ENCODE peak calls at places on chromosomes 3 and 15, in five cellular contexts. One of them, this sample, is unnamed.

GRCh38 chr3:98732239-98733054 is 30.7 kb upstream of the ST3GAL6 start:
- DNase-seq in C1 segment of cervical spinal cord: peak; percentile 80
- DNase-seq in activated naive CD4-positive, alpha-beta T cell: no peak
- DNase-seq in HT1080: peak; percentile 62
- DNase-seq in progenitor cell of endocrine pancreas: peak; percentile 52
- DNase-seq in this sample: peak; percentile 52

GRCh38 chr15:69086427-69087205 is 72.1 kb downstream of the NOX5 start:
- DNase-seq in C1 segment of cervical spinal cord: no peak
- DNase-seq in activated naive CD4-positive, alpha-beta T cell: no peak
- DNase-seq in HT1080: no peak
- DNase-seq in progenitor cell of endocrine pancreas: no peak
- DNase-seq in this sample: no peak

GRCh38 chr3:37310666-37311050 is 136.3 kb upstream of the LRRFIP2 start:
- DNase-seq in C1 segment of cervical spinal cord: no peak
- DNase-seq in activated naive CD4-positive, alpha-beta T cell: no peak
- DNase-seq in HT1080: no peak
- DNase-seq in progenitor cell of endocrine pancreas: no peak
- DNase-seq in this sample: no peak

GRCh38 chr3:106083207-106083606 is 214.4 kb upstream of the CBLB start:
- DNase-seq in C1 segment of cervical spinal cord: no peak
- DNase-seq in activated naive CD4-positive, alpha-beta T cell: no peak
- DNase-seq in HT1080: no peak
- DNase-seq in progenitor cell of endocrine pancreas: no peak
- DNase-seq in this sample: no peak

GRCh38 chr15:100879461-100880138 is at the start of gene ALDH1A3:
- DNase-seq in C1 segment of cervical spinal cord: no peak
- DNase-seq in activated naive CD4-positive, alpha-beta T cell: no peak
- DNase-seq in HT1080: no peak
- DNase-seq in progenitor cell of endocrine pancreas: no peak
- DNase-seq in this sample: peak; percentile 91

GRCh38 chr3:101133638-101134037 is 140.4 kb upstream of the ABI3BP start:
- DNase-seq in C1 segment of cervical spinal cord: no peak
- DNase-seq in activated naive CD4-positive, alpha-beta T cell: no peak
- DNase-seq in HT1080: no peak
- DNase-seq in progenitor cell of endocrine pancreas: no peak
- DNase-seq in this sample: no peak

GRCh38 chr15:40320931-40321371 is 2.5 kb upstream of the INAFM2 start:
- DNase-seq in C1 segment of cervical spinal cord: no peak
- DNase-seq in activated naive CD4-positive, alpha-beta T cell: no peak
- DNase-seq in HT1080: peak; percentile 44
- DNase-seq in progenitor cell of endocrine pancreas: no peak
- DNase-seq in this sample: peak; percentile 75

GRCh38 chr3:43770426-43771103 is 79.8 kb downstream of the ABHD5 start:
- DNase-seq in C1 segment of cervical spinal cord: no peak
- DNase-seq in activated naive CD4-positive, alpha-beta T cell: no peak
- DNase-seq in HT1080: peak; percentile 60
- DNase-seq in progenitor cell of endocrine pancreas: no peak
- DNase-seq in this sample: no peak